ENCODE peak calls at places on chromosome 6, in nine cellular contexts. One of them, this sample, is unnamed.
A peak's percentile ranks its signal among the peaks of the same experiment; 100 is the strongest.

GRCh38 chr6:158002951-158003853 is 21.5 kb downstream of the SYNJ2 start:
- DNase-seq in upper lobe of right lung: no peak
- DNase-seq in NCI-H1105: no peak
- DNase-seq in GM12865: peak; percentile 17
- DNase-seq in esophagus muscularis mucosa: no peak
- DNase-seq in naive thymus-derived CD4-positive, alpha-beta T cell: peak; percentile 63
- DNase-seq in AG10803: peak; percentile 95
- DNase-seq in B cell: no peak
- DNase-seq in NCI-H1694 treated with DMSO at 0.1 percent for 48 hours: no peak
- DNase-seq in this sample: no peak

GRCh38 chr6:170147056-170147787 is 143.7 kb downstream of the DLL1 start:
- DNase-seq in upper lobe of right lung: no peak
- DNase-seq in NCI-H1105: no peak
- DNase-seq in GM12865: no peak
- DNase-seq in esophagus muscularis mucosa: no peak
- DNase-seq in naive thymus-derived CD4-positive, alpha-beta T cell: no peak
- DNase-seq in AG10803: no peak
- DNase-seq in B cell: no peak
- DNase-seq in NCI-H1694 treated with DMSO at 0.1 percent for 48 hours: no peak
- DNase-seq in this sample: no peak

GRCh38 chr6:169881398-169881797 is 130.0 kb downstream of the ERMARD start:
- DNase-seq in upper lobe of right lung: no peak
- DNase-seq in NCI-H1105: no peak
- DNase-seq in GM12865: no peak
- DNase-seq in esophagus muscularis mucosa: no peak
- DNase-seq in naive thymus-derived CD4-positive, alpha-beta T cell: no peak
- DNase-seq in AG10803: no peak
- DNase-seq in B cell: no peak
- DNase-seq in NCI-H1694 treated with DMSO at 0.1 percent for 48 hours: no peak
- DNase-seq in this sample: no peak

GRCh38 chr6:163984446-163984936 is 570.0 kb downstream of the QKI start:
- DNase-seq in upper lobe of right lung: no peak
- DNase-seq in NCI-H1105: no peak
- DNase-seq in GM12865: peak; percentile 30
- DNase-seq in esophagus muscularis mucosa: peak; percentile 50
- DNase-seq in naive thymus-derived CD4-positive, alpha-beta T cell: no peak
- DNase-seq in AG10803: no peak
- DNase-seq in B cell: peak; percentile 30
- DNase-seq in NCI-H1694 treated with DMSO at 0.1 percent for 48 hours: no peak
- DNase-seq in this sample: no peak

GRCh38 chr6:90314516-90314915 is 17.9 kb upstream of the BACH2 start:
- DNase-seq in upper lobe of right lung: no peak
- DNase-seq in NCI-H1105: no peak
- DNase-seq in GM12865: no peak
- DNase-seq in esophagus muscularis mucosa: peak; percentile 66
- DNase-seq in naive thymus-derived CD4-positive, alpha-beta T cell: no peak
- DNase-seq in AG10803: no peak
- DNase-seq in B cell: peak; percentile 51
- DNase-seq in NCI-H1694 treated with DMSO at 0.1 percent for 48 hours: no peak
- DNase-seq in this sample: no peak

GRCh38 chr6:155186052-155186658 is 77.7 kb upstream of the CLDN20 start:
- DNase-seq in upper lobe of right lung: no peak
- DNase-seq in NCI-H1105: no peak
- DNase-seq in GM12865: peak; percentile 61
- DNase-seq in esophagus muscularis mucosa: no peak
- DNase-seq in naive thymus-derived CD4-positive, alpha-beta T cell: peak; percentile 69
- DNase-seq in AG10803: no peak
- DNase-seq in B cell: no peak
- DNase-seq in NCI-H1694 treated with DMSO at 0.1 percent for 48 hours: no peak
- DNase-seq in this sample: no peak

GRCh38 chr6:45647341-45648138 is 269.8 kb upstream of the SUPT3H start:
- DNase-seq in upper lobe of right lung: no peak
- DNase-seq in NCI-H1105: no peak
- DNase-seq in GM12865: no peak
- DNase-seq in esophagus muscularis mucosa: no peak
- DNase-seq in naive thymus-derived CD4-positive, alpha-beta T cell: no peak
- DNase-seq in AG10803: no peak
- DNase-seq in B cell: no peak
- DNase-seq in NCI-H1694 treated with DMSO at 0.1 percent for 48 hours: no peak
- DNase-seq in this sample: no peak

GRCh38 chr6:22363166-22363965 is 66.5 kb upstream of the PRL start:
- DNase-seq in upper lobe of right lung: no peak
- DNase-seq in NCI-H1105: peak; percentile 30
- DNase-seq in GM12865: peak; percentile 67
- DNase-seq in esophagus muscularis mucosa: no peak
- DNase-seq in naive thymus-derived CD4-positive, alpha-beta T cell: no peak
- DNase-seq in AG10803: no peak
- DNase-seq in B cell: no peak
- DNase-seq in NCI-H1694 treated with DMSO at 0.1 percent for 48 hours: no peak
- DNase-seq in this sample: no peak

GRCh38 chr6:49923826-49924225 is 40.1 kb downstream of the DEFB114 start:
- DNase-seq in upper lobe of right lung: no peak
- DNase-seq in NCI-H1105: no peak
- DNase-seq in GM12865: peak; percentile 2
- DNase-seq in esophagus muscularis mucosa: no peak
- DNase-seq in naive thymus-derived CD4-positive, alpha-beta T cell: no peak
- DNase-seq in AG10803: peak; percentile 5
- DNase-seq in B cell: no peak
- DNase-seq in NCI-H1694 treated with DMSO at 0.1 percent for 48 hours: no peak
- DNase-seq in this sample: no peak

GRCh38 chr6:148891027-148891783 is 144.4 kb downstream of the UST start:
- DNase-seq in upper lobe of right lung: no peak
- DNase-seq in NCI-H1105: no peak
- DNase-seq in GM12865: no peak
- DNase-seq in esophagus muscularis mucosa: no peak
- DNase-seq in naive thymus-derived CD4-positive, alpha-beta T cell: no peak
- DNase-seq in AG10803: no peak
- DNase-seq in B cell: no peak
- DNase-seq in NCI-H1694 treated with DMSO at 0.1 percent for 48 hours: no peak
- DNase-seq in this sample: no peak

GRCh38 chr6:107318100-107318736 is 141.1 kb downstream of the PDSS2 start:
- DNase-seq in upper lobe of right lung: peak; percentile 64
- DNase-seq in NCI-H1105: peak; percentile 44
- DNase-seq in GM12865: peak; percentile 64
- DNase-seq in esophagus muscularis mucosa: no peak
- DNase-seq in naive thymus-derived CD4-positive, alpha-beta T cell: no peak
- DNase-seq in AG10803: peak; percentile 55
- DNase-seq in B cell: peak; percentile 55
- DNase-seq in NCI-H1694 treated with DMSO at 0.1 percent for 48 hours: peak; percentile 43
- DNase-seq in this sample: peak; percentile 12

GRCh38 chr6:165910184-165910583 is 247.1 kb upstream of the PDE10A start:
- DNase-seq in upper lobe of right lung: no peak
- DNase-seq in NCI-H1105: no peak
- DNase-seq in GM12865: no peak
- DNase-seq in esophagus muscularis mucosa: no peak
- DNase-seq in naive thymus-derived CD4-positive, alpha-beta T cell: no peak
- DNase-seq in AG10803: no peak
- DNase-seq in B cell: no peak
- DNase-seq in NCI-H1694 treated with DMSO at 0.1 percent for 48 hours: no peak
- DNase-seq in this sample: peak; percentile 32

GRCh38 chr6:14118091-14118439 is 493 bp downstream of the CD83 start:
- DNase-seq in upper lobe of right lung: no peak
- DNase-seq in NCI-H1105: no peak
- DNase-seq in GM12865: no peak
- DNase-seq in esophagus muscularis mucosa: no peak
- DNase-seq in naive thymus-derived CD4-positive, alpha-beta T cell: no peak
- DNase-seq in AG10803: no peak
- DNase-seq in B cell: no peak
- DNase-seq in NCI-H1694 treated with DMSO at 0.1 percent for 48 hours: no peak
- DNase-seq in this sample: no peak

GRCh38 chr6:112289039-112289566 is 34.7 kb upstream of the LAMA4 start:
- DNase-seq in upper lobe of right lung: no peak
- DNase-seq in NCI-H1105: no peak
- DNase-seq in GM12865: no peak
- DNase-seq in esophagus muscularis mucosa: no peak
- DNase-seq in naive thymus-derived CD4-positive, alpha-beta T cell: no peak
- DNase-seq in AG10803: peak; percentile 92
- DNase-seq in B cell: no peak
- DNase-seq in NCI-H1694 treated with DMSO at 0.1 percent for 48 hours: no peak
- DNase-seq in this sample: no peak

GRCh38 chr6:14921170-14921569 is 324.7 kb upstream of the JARID2 start:
- DNase-seq in upper lobe of right lung: peak; percentile 81
- DNase-seq in NCI-H1105: no peak
- DNase-seq in GM12865: no peak
- DNase-seq in esophagus muscularis mucosa: no peak
- DNase-seq in naive thymus-derived CD4-positive, alpha-beta T cell: no peak
- DNase-seq in AG10803: no peak
- DNase-seq in B cell: no peak
- DNase-seq in NCI-H1694 treated with DMSO at 0.1 percent for 48 hours: no peak
- DNase-seq in this sample: no peak

GRCh38 chr6:136059308-136059707 is 190.8 kb downstream of the MTFR2 start:
- DNase-seq in upper lobe of right lung: no peak
- DNase-seq in NCI-H1105: no peak
- DNase-seq in GM12865: no peak
- DNase-seq in esophagus muscularis mucosa: no peak
- DNase-seq in naive thymus-derived CD4-positive, alpha-beta T cell: no peak
- DNase-seq in AG10803: no peak
- DNase-seq in B cell: no peak
- DNase-seq in NCI-H1694 treated with DMSO at 0.1 percent for 48 hours: no peak
- DNase-seq in this sample: peak; percentile 2

GRCh38 chr6:157226761-157227160 is 96.6 kb downstream of the TMEM242 start:
- DNase-seq in upper lobe of right lung: peak; percentile 53
- DNase-seq in NCI-H1105: no peak
- DNase-seq in GM12865: no peak
- DNase-seq in esophagus muscularis mucosa: no peak
- DNase-seq in naive thymus-derived CD4-positive, alpha-beta T cell: no peak
- DNase-seq in AG10803: no peak
- DNase-seq in B cell: no peak
- DNase-seq in NCI-H1694 treated with DMSO at 0.1 percent for 48 hours: no peak
- DNase-seq in this sample: no peak

GRCh38 chr6:168542301-168542700 is 101.3 kb downstream of the SMOC2 start:
- DNase-seq in upper lobe of right lung: no peak
- DNase-seq in NCI-H1105: no peak
- DNase-seq in GM12865: no peak
- DNase-seq in esophagus muscularis mucosa: no peak
- DNase-seq in naive thymus-derived CD4-positive, alpha-beta T cell: no peak
- DNase-seq in AG10803: no peak
- DNase-seq in B cell: no peak
- DNase-seq in NCI-H1694 treated with DMSO at 0.1 percent for 48 hours: no peak
- DNase-seq in this sample: no peak

GRCh38 chr6:36946526-36946925 is 8.0 kb upstream of the PI16 start:
- DNase-seq in upper lobe of right lung: peak; percentile 39
- DNase-seq in NCI-H1105: no peak
- DNase-seq in GM12865: no peak
- DNase-seq in esophagus muscularis mucosa: no peak
- DNase-seq in naive thymus-derived CD4-positive, alpha-beta T cell: peak; percentile 15
- DNase-seq in AG10803: no peak
- DNase-seq in B cell: no peak
- DNase-seq in NCI-H1694 treated with DMSO at 0.1 percent for 48 hours: no peak
- DNase-seq in this sample: no peak

GRCh38 chr6:157323114-157323923 is at the start of gene TMEM242:
- DNase-seq in upper lobe of right lung: peak; percentile 95
- DNase-seq in NCI-H1105: no peak
- DNase-seq in GM12865: peak; percentile 96
- DNase-seq in esophagus muscularis mucosa: peak; percentile 97
- DNase-seq in naive thymus-derived CD4-positive, alpha-beta T cell: peak; percentile 93
- DNase-seq in AG10803: peak; percentile 93
- DNase-seq in B cell: peak; percentile 91
- DNase-seq in NCI-H1694 treated with DMSO at 0.1 percent for 48 hours: no peak
- DNase-seq in this sample: peak; percentile 80

GRCh38 chr6:39295538-39295937 is 18.7 kb downstream of the KCNK17 start:
- DNase-seq in upper lobe of right lung: no peak
- DNase-seq in NCI-H1105: no peak
- DNase-seq in GM12865: no peak
- DNase-seq in esophagus muscularis mucosa: no peak
- DNase-seq in naive thymus-derived CD4-positive, alpha-beta T cell: no peak
- DNase-seq in AG10803: no peak
- DNase-seq in B cell: no peak
- DNase-seq in NCI-H1694 treated with DMSO at 0.1 percent for 48 hours: no peak
- DNase-seq in this sample: no peak

GRCh38 chr6:148677594-148678476 is 69.0 kb upstream of the UST start:
- DNase-seq in upper lobe of right lung: no peak
- DNase-seq in NCI-H1105: no peak
- DNase-seq in GM12865: peak; percentile 81
- DNase-seq in esophagus muscularis mucosa: no peak
- DNase-seq in naive thymus-derived CD4-positive, alpha-beta T cell: no peak
- DNase-seq in AG10803: no peak
- DNase-seq in B cell: peak; percentile 69
- DNase-seq in NCI-H1694 treated with DMSO at 0.1 percent for 48 hours: no peak
- DNase-seq in this sample: no peak

GRCh38 chr6:139047677-139048076 is 19.1 kb downstream of the ABRACL start:
- DNase-seq in upper lobe of right lung: no peak
- DNase-seq in NCI-H1105: no peak
- DNase-seq in GM12865: no peak
- DNase-seq in esophagus muscularis mucosa: no peak
- DNase-seq in naive thymus-derived CD4-positive, alpha-beta T cell: no peak
- DNase-seq in AG10803: no peak
- DNase-seq in B cell: no peak
- DNase-seq in NCI-H1694 treated with DMSO at 0.1 percent for 48 hours: no peak
- DNase-seq in this sample: no peak

GRCh38 chr6:115830895-115831294 is 229.8 kb downstream of the FRK start:
- DNase-seq in upper lobe of right lung: no peak
- DNase-seq in NCI-H1105: no peak
- DNase-seq in GM12865: peak; percentile 40
- DNase-seq in esophagus muscularis mucosa: no peak
- DNase-seq in naive thymus-derived CD4-positive, alpha-beta T cell: no peak
- DNase-seq in AG10803: no peak
- DNase-seq in B cell: no peak
- DNase-seq in NCI-H1694 treated with DMSO at 0.1 percent for 48 hours: no peak
- DNase-seq in this sample: no peak

GRCh38 chr6:48834706-48835105 is 628.3 kb downstream of the MMUT start:
- DNase-seq in upper lobe of right lung: no peak
- DNase-seq in NCI-H1105: no peak
- DNase-seq in GM12865: no peak
- DNase-seq in esophagus muscularis mucosa: no peak
- DNase-seq in naive thymus-derived CD4-positive, alpha-beta T cell: no peak
- DNase-seq in AG10803: peak; percentile 18
- DNase-seq in B cell: no peak
- DNase-seq in NCI-H1694 treated with DMSO at 0.1 percent for 48 hours: no peak
- DNase-seq in this sample: no peak

GRCh38 chr6:161434921-161435411 is 161.1 kb upstream of the AGPAT4 start:
- DNase-seq in upper lobe of right lung: no peak
- DNase-seq in NCI-H1105: no peak
- DNase-seq in GM12865: no peak
- DNase-seq in esophagus muscularis mucosa: no peak
- DNase-seq in naive thymus-derived CD4-positive, alpha-beta T cell: no peak
- DNase-seq in AG10803: peak; percentile 99
- DNase-seq in B cell: no peak
- DNase-seq in NCI-H1694 treated with DMSO at 0.1 percent for 48 hours: no peak
- DNase-seq in this sample: peak; percentile 45

GRCh38 chr6:89406157-89406556 is 5.9 kb downstream of the RRAGD start:
- DNase-seq in upper lobe of right lung: no peak
- DNase-seq in NCI-H1105: no peak
- DNase-seq in GM12865: no peak
- DNase-seq in esophagus muscularis mucosa: peak; percentile 82
- DNase-seq in naive thymus-derived CD4-positive, alpha-beta T cell: no peak
- DNase-seq in AG10803: no peak
- DNase-seq in B cell: no peak
- DNase-seq in NCI-H1694 treated with DMSO at 0.1 percent for 48 hours: no peak
- DNase-seq in this sample: no peak

GRCh38 chr6:31725502-31726350 is 2.6 kb downstream of the MPIG6B start:
- DNase-seq in upper lobe of right lung: no peak
- DNase-seq in NCI-H1105: no peak
- DNase-seq in GM12865: no peak
- DNase-seq in esophagus muscularis mucosa: no peak
- DNase-seq in naive thymus-derived CD4-positive, alpha-beta T cell: no peak
- DNase-seq in AG10803: no peak
- DNase-seq in B cell: no peak
- DNase-seq in NCI-H1694 treated with DMSO at 0.1 percent for 48 hours: no peak
- DNase-seq in this sample: no peak

GRCh38 chr6:100913400-100914276 is 32.5 kb upstream of the ASCC3 start:
- DNase-seq in upper lobe of right lung: no peak
- DNase-seq in NCI-H1105: no peak
- DNase-seq in GM12865: no peak
- DNase-seq in esophagus muscularis mucosa: no peak
- DNase-seq in naive thymus-derived CD4-positive, alpha-beta T cell: no peak
- DNase-seq in AG10803: no peak
- DNase-seq in B cell: no peak
- DNase-seq in NCI-H1694 treated with DMSO at 0.1 percent for 48 hours: no peak
- DNase-seq in this sample: no peak

GRCh38 chr6:140203611-140204553 is 829.4 kb upstream of the CITED2 start:
- DNase-seq in upper lobe of right lung: no peak
- DNase-seq in NCI-H1105: peak; percentile 37
- DNase-seq in GM12865: no peak
- DNase-seq in esophagus muscularis mucosa: no peak
- DNase-seq in naive thymus-derived CD4-positive, alpha-beta T cell: no peak
- DNase-seq in AG10803: peak; percentile 73
- DNase-seq in B cell: no peak
- DNase-seq in NCI-H1694 treated with DMSO at 0.1 percent for 48 hours: no peak
- DNase-seq in this sample: no peak